ENCODE peak calls at places on chromosomes 13 and 19, in six cellular contexts. One of them, this sample, is unnamed.

GRCh38 chr19:10690351-10690781 is 10.9 kb upstream of the QTRT1 start:
- DNase-seq in omental fat pad: no peak
- DNase-seq in GM13977: no peak
- DNase-seq in AG09319: no peak
- DNase-seq in heart left ventricle: no peak
- DNase-seq in BE2C: peak
- DNase-seq in this sample: no peak

GRCh38 chr13:102000764-102001163 is 401.1 kb downstream of the FGF14 start:
- DNase-seq in omental fat pad: no peak
- DNase-seq in GM13977: no peak
- DNase-seq in AG09319: no peak
- DNase-seq in heart left ventricle: no peak
- DNase-seq in BE2C: no peak
- DNase-seq in this sample: no peak

GRCh38 chr13:69857188-69857821 is 250.3 kb upstream of the ATXN8OS start:
- DNase-seq in omental fat pad: no peak
- DNase-seq in GM13977: peak
- DNase-seq in AG09319: no peak
- DNase-seq in heart left ventricle: no peak
- DNase-seq in BE2C: no peak
- DNase-seq in this sample: no peak

GRCh38 chr13:114027046-114027760 is 53.3 kb upstream of the C13orf46 start:
- DNase-seq in omental fat pad: no peak
- DNase-seq in GM13977: no peak
- DNase-seq in AG09319: peak
- DNase-seq in heart left ventricle: peak
- DNase-seq in BE2C: no peak
- DNase-seq in this sample: no peak

GRCh38 chr13:109119886-109120285 is 490.5 kb downstream of the MYO16 start:
- DNase-seq in omental fat pad: no peak
- DNase-seq in GM13977: no peak
- DNase-seq in AG09319: no peak
- DNase-seq in heart left ventricle: no peak
- DNase-seq in BE2C: no peak
- DNase-seq in this sample: no peak

GRCh38 chr13:97273341-97273831 is 51.3 kb downstream of the MBNL2 start:
- DNase-seq in omental fat pad: no peak
- DNase-seq in GM13977: no peak
- DNase-seq in AG09319: no peak
- DNase-seq in heart left ventricle: peak
- DNase-seq in BE2C: no peak
- DNase-seq in this sample: no peak

GRCh38 chr19:3664879-3665642 is 35.2 kb downstream of the PIP5K1C start:
- DNase-seq in omental fat pad: no peak
- DNase-seq in GM13977: no peak
- DNase-seq in AG09319: no peak
- DNase-seq in heart left ventricle: no peak
- DNase-seq in BE2C: no peak
- DNase-seq in this sample: no peak

GRCh38 chr13:36086117-36086516 is 45.1 kb downstream of the DCLK1 start:
- DNase-seq in omental fat pad: no peak
- DNase-seq in GM13977: no peak
- DNase-seq in AG09319: no peak
- DNase-seq in heart left ventricle: no peak
- DNase-seq in BE2C: peak
- DNase-seq in this sample: peak

GRCh38 chr13:52892925-52893324 is 44.5 kb upstream of the PCDH8 start:
- DNase-seq in omental fat pad: no peak
- DNase-seq in GM13977: no peak
- DNase-seq in AG09319: no peak
- DNase-seq in heart left ventricle: no peak
- DNase-seq in BE2C: no peak
- DNase-seq in this sample: no peak

GRCh38 chr13:110664673-110665072 is 41.2 kb downstream of the CARS2 start:
- DNase-seq in omental fat pad: no peak
- DNase-seq in GM13977: no peak
- DNase-seq in AG09319: no peak
- DNase-seq in heart left ventricle: no peak
- DNase-seq in BE2C: no peak
- DNase-seq in this sample: no peak

GRCh38 chr13:36819811-36820140 is 754 bp downstream of the RFXAP start:
- DNase-seq in omental fat pad: no peak
- DNase-seq in GM13977: no peak
- DNase-seq in AG09319: no peak
- DNase-seq in heart left ventricle: no peak
- DNase-seq in BE2C: peak
- DNase-seq in this sample: no peak

GRCh38 chr19:43789029-43789428 is 8.3 kb upstream of the KCNN4 start:
- DNase-seq in omental fat pad: no peak
- DNase-seq in GM13977: no peak
- DNase-seq in AG09319: no peak
- DNase-seq in heart left ventricle: no peak
- DNase-seq in BE2C: no peak
- DNase-seq in this sample: no peak

GRCh38 chr13:90321281-90321931 is 1026.1 kb upstream of the MIR17HG start:
- DNase-seq in omental fat pad: no peak
- DNase-seq in GM13977: no peak
- DNase-seq in AG09319: no peak
- DNase-seq in heart left ventricle: no peak
- DNase-seq in BE2C: no peak
- DNase-seq in this sample: no peak

GRCh38 chr13:111338841-111339240 is 18.4 kb downstream of the TEX29 start:
- DNase-seq in omental fat pad: no peak
- DNase-seq in GM13977: no peak
- DNase-seq in AG09319: no peak
- DNase-seq in heart left ventricle: no peak
- DNase-seq in BE2C: no peak
- DNase-seq in this sample: no peak

GRCh38 chr13:41456768-41457588 is at the start of gene RGCC:
- DNase-seq in omental fat pad: no peak
- DNase-seq in GM13977: peak
- DNase-seq in AG09319: no peak
- DNase-seq in heart left ventricle: peak
- DNase-seq in BE2C: peak
- DNase-seq in this sample: peak

GRCh38 chr19:1490020-1490310 is 185 bp downstream of the PCSK4 start:
- DNase-seq in omental fat pad: no peak
- DNase-seq in GM13977: no peak
- DNase-seq in AG09319: no peak
- DNase-seq in heart left ventricle: no peak
- DNase-seq in BE2C: no peak
- DNase-seq in this sample: no peak

GRCh38 chr13:100436099-100436498 is 152.5 kb downstream of the GGACT start:
- DNase-seq in omental fat pad: no peak
- DNase-seq in GM13977: no peak
- DNase-seq in AG09319: no peak
- DNase-seq in heart left ventricle: no peak
- DNase-seq in BE2C: no peak
- DNase-seq in this sample: no peak

GRCh38 chr13:100428966-100429365 is 159.6 kb downstream of the GGACT start:
- DNase-seq in omental fat pad: no peak
- DNase-seq in GM13977: no peak
- DNase-seq in AG09319: no peak
- DNase-seq in heart left ventricle: no peak
- DNase-seq in BE2C: no peak
- DNase-seq in this sample: no peak

GRCh38 chr13:100432611-100433010 is 156.0 kb downstream of the GGACT start:
- DNase-seq in omental fat pad: no peak
- DNase-seq in GM13977: no peak
- DNase-seq in AG09319: no peak
- DNase-seq in heart left ventricle: no peak
- DNase-seq in BE2C: no peak
- DNase-seq in this sample: no peak

GRCh38 chr13:100434010-100434763 is 154.4 kb downstream of the GGACT start:
- DNase-seq in omental fat pad: no peak
- DNase-seq in GM13977: no peak
- DNase-seq in AG09319: no peak
- DNase-seq in heart left ventricle: no peak
- DNase-seq in BE2C: no peak
- DNase-seq in this sample: no peak

GRCh38 chr13:100433475-100433874 is 155.1 kb downstream of the GGACT start:
- DNase-seq in omental fat pad: no peak
- DNase-seq in GM13977: no peak
- DNase-seq in AG09319: no peak
- DNase-seq in heart left ventricle: no peak
- DNase-seq in BE2C: no peak
- DNase-seq in this sample: no peak
- TF ChIP-seq CTCF in omental fat pad: no peak
- TF ChIP-seq CTCF in GM13977: no peak
- TF ChIP-seq CTCF in AG09319: no peak
- TF ChIP-seq CTCF in heart left ventricle: no peak
- TF ChIP-seq CTCF in BE2C: no peak
- TF ChIP-seq CTCF in this sample: no peak

DNA sequence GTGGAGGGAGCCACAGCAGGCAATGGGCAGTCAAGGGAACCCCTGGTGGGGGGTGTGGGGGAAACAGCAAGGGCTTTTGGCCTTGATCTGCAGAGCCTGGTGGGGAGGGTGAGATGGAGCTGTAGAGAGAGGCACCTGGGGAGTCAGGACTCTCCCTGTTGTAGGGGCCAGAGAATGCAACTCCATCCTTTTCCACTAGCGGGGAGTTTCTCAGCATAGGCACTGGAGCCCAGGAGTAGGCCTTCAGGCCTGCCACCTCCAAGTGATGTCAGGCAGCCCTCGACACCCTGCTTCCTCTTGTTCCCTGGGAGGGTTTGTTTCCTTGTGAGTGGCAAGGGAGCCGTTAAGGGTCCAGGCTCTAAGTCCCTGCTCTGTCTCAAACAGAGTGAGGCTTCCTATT is 25.0 kb downstream of the MEGF8 start:
- DNase-seq in omental fat pad: no peak
- DNase-seq in GM13977: no peak
- DNase-seq in AG09319: no peak
- DNase-seq in heart left ventricle: no peak
- DNase-seq in BE2C: no peak
- DNase-seq in this sample: no peak
- TF ChIP-seq CTCF in omental fat pad: no peak
- TF ChIP-seq CTCF in GM13977: no peak
- TF ChIP-seq CTCF in AG09319: no peak
- TF ChIP-seq CTCF in heart left ventricle: no peak
- TF ChIP-seq CTCF in BE2C: no peak
- TF ChIP-seq CTCF in this sample: no peak

GRCh38 chr19:15125232-15126067 is 18.2 kb downstream of the SYDE1 start:
- DNase-seq in omental fat pad: peak
- DNase-seq in GM13977: peak
- DNase-seq in AG09319: peak
- DNase-seq in heart left ventricle: peak
- DNase-seq in BE2C: peak
- DNase-seq in this sample: peak
- TF ChIP-seq CTCF in omental fat pad: no peak
- TF ChIP-seq CTCF in GM13977: no peak
- TF ChIP-seq CTCF in AG09319: peak
- TF ChIP-seq CTCF in heart left ventricle: no peak
- TF ChIP-seq CTCF in BE2C: no peak
- TF ChIP-seq CTCF in this sample: peak

GRCh38 chr19:34241513-34242337 is 12.6 kb upstream of the GARRE1 start:
- DNase-seq in omental fat pad: no peak
- DNase-seq in GM13977: no peak
- DNase-seq in AG09319: no peak
- DNase-seq in heart left ventricle: no peak
- DNase-seq in BE2C: peak
- DNase-seq in this sample: peak
- TF ChIP-seq CTCF in omental fat pad: no peak
- TF ChIP-seq CTCF in GM13977: peak
- TF ChIP-seq CTCF in AG09319: no peak
- TF ChIP-seq CTCF in heart left ventricle: no peak
- TF ChIP-seq CTCF in BE2C: peak
- TF ChIP-seq CTCF in this sample: peak

GRCh38 chr19:35404879-35405622 is 34.2 kb downstream of the GPR42 start:
- DNase-seq in omental fat pad: peak
- DNase-seq in GM13977: peak
- DNase-seq in AG09319: peak
- DNase-seq in heart left ventricle: no peak
- DNase-seq in BE2C: no peak
- DNase-seq in this sample: no peak
- TF ChIP-seq CTCF in omental fat pad: no peak
- TF ChIP-seq CTCF in GM13977: no peak
- TF ChIP-seq CTCF in AG09319: no peak
- TF ChIP-seq CTCF in heart left ventricle: no peak
- TF ChIP-seq CTCF in BE2C: no peak
- TF ChIP-seq CTCF in this sample: no peak

This sample was measured in progenitor cell of endocrine pancreas.